ENCODE peak calls at places on chromosome 11, in four cellular contexts. One of them, this sample, is unnamed.
A peak's percentile ranks its signal among the peaks of the same experiment; 100 is the strongest.

GRCh38 chr11:77200869-77201268 is 72.8 kb downstream of the MYO7A start:
- DNase-seq in neural progenitor cell: no peak
- DNase-seq in activated CD8-positive, alpha-beta T cell treated with anti-CD3 and anti-CD28 coated beads for 36 hours: no peak
- DNase-seq in psoas muscle: peak; percentile 34
- DNase-seq in this sample: no peak

GRCh38 chr11:58060939-58061672 is 30.4 kb downstream of the OR6Q1 start:
- DNase-seq in neural progenitor cell: peak; percentile 21
- DNase-seq in activated CD8-positive, alpha-beta T cell treated with anti-CD3 and anti-CD28 coated beads for 36 hours: no peak
- DNase-seq in psoas muscle: no peak
- DNase-seq in this sample: no peak

GRCh38 chr11:5345831-5346230 is 2.5 kb upstream of the OR51B5 start:
- DNase-seq in neural progenitor cell: no peak
- DNase-seq in activated CD8-positive, alpha-beta T cell treated with anti-CD3 and anti-CD28 coated beads for 36 hours: no peak
- DNase-seq in psoas muscle: no peak
- DNase-seq in this sample: no peak

GRCh38 chr11:30535818-30536217 is 50.3 kb downstream of the MPPED2 start:
- DNase-seq in neural progenitor cell: no peak
- DNase-seq in activated CD8-positive, alpha-beta T cell treated with anti-CD3 and anti-CD28 coated beads for 36 hours: no peak
- DNase-seq in psoas muscle: no peak
- DNase-seq in this sample: no peak

GRCh38 chr11:15969701-15970329 is 386.5 kb downstream of the SOX6 start:
- DNase-seq in neural progenitor cell: no peak
- DNase-seq in activated CD8-positive, alpha-beta T cell treated with anti-CD3 and anti-CD28 coated beads for 36 hours: no peak
- DNase-seq in psoas muscle: no peak
- DNase-seq in this sample: no peak

GRCh38 chr11:17352925-17353227 is 1.3 kb downstream of the NCR3LG1 start:
- DNase-seq in neural progenitor cell: peak; percentile 42
- DNase-seq in activated CD8-positive, alpha-beta T cell treated with anti-CD3 and anti-CD28 coated beads for 36 hours: peak; percentile 65
- DNase-seq in psoas muscle: no peak
- DNase-seq in this sample: peak; percentile 47

GRCh38 chr11:32316846-32317525 is 118.4 kb downstream of the WT1 start:
- DNase-seq in neural progenitor cell: no peak
- DNase-seq in activated CD8-positive, alpha-beta T cell treated with anti-CD3 and anti-CD28 coated beads for 36 hours: no peak
- DNase-seq in psoas muscle: no peak
- DNase-seq in this sample: no peak

GRCh38 chr11:133418218-133418617 is 114.1 kb downstream of the OPCML start:
- DNase-seq in neural progenitor cell: no peak
- DNase-seq in activated CD8-positive, alpha-beta T cell treated with anti-CD3 and anti-CD28 coated beads for 36 hours: no peak
- DNase-seq in psoas muscle: no peak
- DNase-seq in this sample: no peak

GRCh38 chr11:64000026-64000739 is 13.9 kb downstream of the OTUB1 start:
- DNase-seq in neural progenitor cell: peak; percentile 91
- DNase-seq in activated CD8-positive, alpha-beta T cell treated with anti-CD3 and anti-CD28 coated beads for 36 hours: peak; percentile 76
- DNase-seq in psoas muscle: peak; percentile 86
- DNase-seq in this sample: peak; percentile 90

GRCh38 chr11:88538088-88538487 is 200.6 kb upstream of the CTSC start:
- DNase-seq in neural progenitor cell: no peak
- DNase-seq in activated CD8-positive, alpha-beta T cell treated with anti-CD3 and anti-CD28 coated beads for 36 hours: no peak
- DNase-seq in psoas muscle: no peak
- DNase-seq in this sample: no peak

GRCh38 chr11:61799665-61800284 is 7.1 kb downstream of the FEN1 start:
- DNase-seq in neural progenitor cell: no peak
- DNase-seq in activated CD8-positive, alpha-beta T cell treated with anti-CD3 and anti-CD28 coated beads for 36 hours: no peak
- DNase-seq in psoas muscle: no peak
- DNase-seq in this sample: no peak

GRCh38 chr11:2573240-2574042 is 126.4 kb downstream of the KCNQ1OT1 start:
- DNase-seq in neural progenitor cell: no peak
- DNase-seq in activated CD8-positive, alpha-beta T cell treated with anti-CD3 and anti-CD28 coated beads for 36 hours: no peak
- DNase-seq in psoas muscle: peak; percentile 39
- DNase-seq in this sample: no peak

GRCh38 chr11:63489879-63490278 is 1.1 kb downstream of the PLAAT5 start:
- DNase-seq in neural progenitor cell: peak; percentile 75
- DNase-seq in activated CD8-positive, alpha-beta T cell treated with anti-CD3 and anti-CD28 coated beads for 36 hours: no peak
- DNase-seq in psoas muscle: no peak
- DNase-seq in this sample: no peak

GRCh38 chr11:90208857-90209256 is 14.0 kb downstream of the CHORDC1 start:
- DNase-seq in neural progenitor cell: no peak
- DNase-seq in activated CD8-positive, alpha-beta T cell treated with anti-CD3 and anti-CD28 coated beads for 36 hours: no peak
- DNase-seq in psoas muscle: no peak
- DNase-seq in this sample: no peak

GRCh38 chr11:131800452-131800851 is 430.0 kb downstream of the NTM start:
- DNase-seq in neural progenitor cell: no peak
- DNase-seq in activated CD8-positive, alpha-beta T cell treated with anti-CD3 and anti-CD28 coated beads for 36 hours: no peak
- DNase-seq in psoas muscle: no peak
- DNase-seq in this sample: no peak

GRCh38 chr11:1303196-1303821 is 6.1 kb downstream of the TOLLIP start:
- DNase-seq in neural progenitor cell: peak; percentile 57
- DNase-seq in activated CD8-positive, alpha-beta T cell treated with anti-CD3 and anti-CD28 coated beads for 36 hours: no peak
- DNase-seq in psoas muscle: no peak
- DNase-seq in this sample: no peak

GRCh38 chr11:119113716-119114115 is 6.6 kb downstream of the C2CD2L start:
- DNase-seq in neural progenitor cell: no peak
- DNase-seq in activated CD8-positive, alpha-beta T cell treated with anti-CD3 and anti-CD28 coated beads for 36 hours: no peak
- DNase-seq in psoas muscle: no peak
- DNase-seq in this sample: no peak

GRCh38 chr11:111269146-111269868 is 23.8 kb downstream of the POU2AF2 start:
- DNase-seq in neural progenitor cell: peak; percentile 50
- DNase-seq in activated CD8-positive, alpha-beta T cell treated with anti-CD3 and anti-CD28 coated beads for 36 hours: no peak
- DNase-seq in psoas muscle: no peak
- DNase-seq in this sample: no peak

GRCh38 chr11:575324-575995 is 810 bp upstream of the PHRF1 start:
- DNase-seq in neural progenitor cell: peak; percentile 96
- DNase-seq in activated CD8-positive, alpha-beta T cell treated with anti-CD3 and anti-CD28 coated beads for 36 hours: no peak
- DNase-seq in psoas muscle: no peak
- DNase-seq in this sample: no peak

GRCh38 chr11:46463701-46464100 is 72.1 kb upstream of the CHRM4 start:
- DNase-seq in neural progenitor cell: peak; percentile 85
- DNase-seq in activated CD8-positive, alpha-beta T cell treated with anti-CD3 and anti-CD28 coated beads for 36 hours: no peak
- DNase-seq in psoas muscle: no peak
- DNase-seq in this sample: no peak

GRCh38 chr11:82901165-82901938 is at the start of gene DDIAS:
- DNase-seq in neural progenitor cell: peak; percentile 98
- DNase-seq in activated CD8-positive, alpha-beta T cell treated with anti-CD3 and anti-CD28 coated beads for 36 hours: peak; percentile 99
- DNase-seq in psoas muscle: peak; percentile 97
- DNase-seq in this sample: peak; percentile 91

GRCh38 chr11:74634537-74634936 is 42.2 kb downstream of the POLD3 start:
- DNase-seq in neural progenitor cell: no peak
- DNase-seq in activated CD8-positive, alpha-beta T cell treated with anti-CD3 and anti-CD28 coated beads for 36 hours: no peak
- DNase-seq in psoas muscle: no peak
- DNase-seq in this sample: no peak
- TF ChIP-seq CTCF in neural progenitor cell: peak; percentile 36
- TF ChIP-seq CTCF in activated CD8-positive, alpha-beta T cell treated with anti-CD3 and anti-CD28 coated beads for 36 hours: no peak
- TF ChIP-seq CTCF in psoas muscle: peak; percentile 43
- TF ChIP-seq CTCF in this sample: no peak

GRCh38 chr11:13120691-13121090 is 111.6 kb downstream of the RASSF10 start:
- DNase-seq in neural progenitor cell: no peak
- DNase-seq in activated CD8-positive, alpha-beta T cell treated with anti-CD3 and anti-CD28 coated beads for 36 hours: no peak
- DNase-seq in psoas muscle: no peak
- DNase-seq in this sample: no peak

GRCh38 chr11:13127161-13127560 is 118.0 kb downstream of the RASSF10 start:
- DNase-seq in neural progenitor cell: no peak
- DNase-seq in activated CD8-positive, alpha-beta T cell treated with anti-CD3 and anti-CD28 coated beads for 36 hours: no peak
- DNase-seq in psoas muscle: no peak
- DNase-seq in this sample: no peak

GRCh38 chr11:13128381-13128780 is 119.3 kb downstream of the RASSF10 start:
- DNase-seq in neural progenitor cell: no peak
- DNase-seq in activated CD8-positive, alpha-beta T cell treated with anti-CD3 and anti-CD28 coated beads for 36 hours: no peak
- DNase-seq in psoas muscle: no peak
- DNase-seq in this sample: no peak

DNA sequence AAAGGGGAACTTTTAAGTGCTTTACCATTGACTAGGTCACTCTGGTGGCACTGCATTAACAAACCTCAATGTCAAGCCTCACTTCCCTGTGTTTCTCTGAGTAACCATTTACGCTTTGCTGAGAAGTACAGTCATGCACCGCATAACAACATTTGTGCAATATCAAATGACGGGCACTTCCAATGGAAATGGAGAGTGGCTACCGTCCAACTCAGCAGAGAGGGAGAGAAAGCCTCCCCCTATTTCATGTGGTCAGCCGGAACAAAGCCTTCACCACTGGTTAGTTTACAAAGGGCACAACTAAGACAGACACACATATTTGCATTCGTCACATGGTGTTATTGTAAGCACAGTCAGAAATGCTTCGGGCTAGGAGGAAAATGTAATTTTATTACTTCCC is 117.3 kb downstream of the RASSF10 start:
- DNase-seq in neural progenitor cell: no peak
- DNase-seq in activated CD8-positive, alpha-beta T cell treated with anti-CD3 and anti-CD28 coated beads for 36 hours: no peak
- DNase-seq in psoas muscle: no peak
- DNase-seq in this sample: no peak
- TF ChIP-seq CTCF in neural progenitor cell: no peak
- TF ChIP-seq CTCF in activated CD8-positive, alpha-beta T cell treated with anti-CD3 and anti-CD28 coated beads for 36 hours: no peak
- TF ChIP-seq CTCF in psoas muscle: no peak
- TF ChIP-seq CTCF in this sample: no peak

DNA sequence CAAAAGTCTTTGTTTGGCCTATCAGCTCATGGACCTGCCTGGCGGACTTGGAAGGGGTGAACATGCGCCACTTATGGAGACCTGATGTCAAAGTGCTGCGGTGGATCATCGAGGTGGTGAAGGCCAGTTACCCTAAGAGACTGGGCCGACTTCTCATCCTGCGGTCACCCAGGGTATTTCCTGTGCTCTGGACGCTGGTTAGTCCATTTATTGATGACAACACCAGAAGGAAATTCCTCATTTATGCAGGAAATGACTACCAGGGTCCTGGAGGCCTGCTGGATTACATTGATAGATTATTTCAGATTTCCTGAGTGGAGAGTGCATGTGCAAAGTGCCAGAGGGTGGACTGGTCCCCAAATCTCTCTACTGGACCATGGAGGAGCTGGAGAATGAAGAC is 17.9 kb downstream of the ALKBH3 start:
- DNase-seq in neural progenitor cell: no peak
- DNase-seq in activated CD8-positive, alpha-beta T cell treated with anti-CD3 and anti-CD28 coated beads for 36 hours: no peak
- DNase-seq in psoas muscle: no peak
- DNase-seq in this sample: no peak
- TF ChIP-seq CTCF in neural progenitor cell: no peak
- TF ChIP-seq CTCF in activated CD8-positive, alpha-beta T cell treated with anti-CD3 and anti-CD28 coated beads for 36 hours: no peak
- TF ChIP-seq CTCF in psoas muscle: no peak
- TF ChIP-seq CTCF in this sample: no peak

GRCh38 chr11:93145381-93145780 is 52.4 kb downstream of the SLC36A4 start:
- DNase-seq in neural progenitor cell: peak; percentile 55
- DNase-seq in activated CD8-positive, alpha-beta T cell treated with anti-CD3 and anti-CD28 coated beads for 36 hours: no peak
- DNase-seq in psoas muscle: no peak
- DNase-seq in this sample: no peak

GRCh38 chr11:93143800-93144199 is 54.0 kb downstream of the SLC36A4 start:
- DNase-seq in neural progenitor cell: no peak
- DNase-seq in activated CD8-positive, alpha-beta T cell treated with anti-CD3 and anti-CD28 coated beads for 36 hours: no peak
- DNase-seq in psoas muscle: no peak
- DNase-seq in this sample: no peak

DNA sequence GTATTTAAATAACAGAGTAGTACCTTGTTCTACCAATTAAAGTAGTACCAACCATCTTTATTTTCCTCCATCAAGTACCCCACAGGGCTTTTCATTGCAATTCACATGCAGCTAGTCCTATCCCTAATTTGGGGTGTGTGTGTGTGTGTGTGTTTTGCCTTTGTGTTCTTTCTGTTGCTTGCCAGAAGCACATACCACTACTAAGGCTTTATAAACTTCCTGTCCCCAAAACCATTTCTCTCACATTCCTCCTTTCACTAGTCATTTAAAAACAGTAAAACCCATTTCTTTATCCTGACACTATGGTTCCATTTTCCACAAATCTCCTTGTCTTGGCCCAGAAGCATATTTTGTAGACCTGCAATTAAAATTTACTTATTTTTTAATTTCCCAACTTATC is 54.6 kb downstream of the SLC36A4 start:
- DNase-seq in neural progenitor cell: no peak
- DNase-seq in activated CD8-positive, alpha-beta T cell treated with anti-CD3 and anti-CD28 coated beads for 36 hours: no peak
- DNase-seq in psoas muscle: no peak
- DNase-seq in this sample: no peak
- TF ChIP-seq CTCF in neural progenitor cell: no peak
- TF ChIP-seq CTCF in activated CD8-positive, alpha-beta T cell treated with anti-CD3 and anti-CD28 coated beads for 36 hours: no peak
- TF ChIP-seq CTCF in psoas muscle: no peak
- TF ChIP-seq CTCF in this sample: no peak

DNA sequence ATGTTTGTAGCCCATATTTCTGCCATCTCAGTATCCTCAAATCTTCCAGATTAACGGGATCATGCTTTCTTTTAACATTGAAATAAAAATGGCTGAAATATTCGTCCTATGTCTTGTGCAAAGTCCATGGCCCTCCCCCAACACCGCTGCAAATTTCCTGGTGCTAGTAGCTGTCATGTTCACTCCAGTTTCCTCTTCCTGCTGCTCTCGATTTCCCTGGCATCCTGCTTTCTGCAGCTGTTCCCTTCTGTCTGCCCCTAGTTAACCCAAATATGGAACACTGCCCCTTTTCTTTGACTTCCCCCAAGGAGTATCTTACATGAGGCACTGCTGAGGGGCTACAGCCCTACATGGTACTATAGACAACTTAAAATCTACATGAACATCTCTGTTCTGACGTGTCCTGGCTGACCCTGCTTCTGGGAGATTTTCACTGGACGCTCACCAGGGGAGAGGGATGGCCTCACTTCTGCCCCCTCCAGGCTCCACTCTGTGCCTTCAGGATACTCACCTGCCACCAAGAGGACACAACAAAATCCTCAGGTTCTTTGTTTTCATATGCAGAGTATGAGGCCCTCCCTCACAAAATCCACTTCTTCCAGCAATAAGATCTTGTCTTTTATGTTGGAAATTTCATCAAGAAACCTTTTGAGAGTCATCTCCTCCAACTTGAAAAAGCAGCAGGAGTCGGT is 29.4 kb upstream of the SCUBE2 start:
- DNase-seq in neural progenitor cell: peak; percentile 77
- DNase-seq in activated CD8-positive, alpha-beta T cell treated with anti-CD3 and anti-CD28 coated beads for 36 hours: no peak
- DNase-seq in psoas muscle: no peak
- DNase-seq in this sample: no peak
- TF ChIP-seq CTCF in neural progenitor cell: peak; percentile 77
- TF ChIP-seq CTCF in activated CD8-positive, alpha-beta T cell treated with anti-CD3 and anti-CD28 coated beads for 36 hours: no peak
- TF ChIP-seq CTCF in psoas muscle: no peak
- TF ChIP-seq CTCF in this sample: no peak

DNA sequence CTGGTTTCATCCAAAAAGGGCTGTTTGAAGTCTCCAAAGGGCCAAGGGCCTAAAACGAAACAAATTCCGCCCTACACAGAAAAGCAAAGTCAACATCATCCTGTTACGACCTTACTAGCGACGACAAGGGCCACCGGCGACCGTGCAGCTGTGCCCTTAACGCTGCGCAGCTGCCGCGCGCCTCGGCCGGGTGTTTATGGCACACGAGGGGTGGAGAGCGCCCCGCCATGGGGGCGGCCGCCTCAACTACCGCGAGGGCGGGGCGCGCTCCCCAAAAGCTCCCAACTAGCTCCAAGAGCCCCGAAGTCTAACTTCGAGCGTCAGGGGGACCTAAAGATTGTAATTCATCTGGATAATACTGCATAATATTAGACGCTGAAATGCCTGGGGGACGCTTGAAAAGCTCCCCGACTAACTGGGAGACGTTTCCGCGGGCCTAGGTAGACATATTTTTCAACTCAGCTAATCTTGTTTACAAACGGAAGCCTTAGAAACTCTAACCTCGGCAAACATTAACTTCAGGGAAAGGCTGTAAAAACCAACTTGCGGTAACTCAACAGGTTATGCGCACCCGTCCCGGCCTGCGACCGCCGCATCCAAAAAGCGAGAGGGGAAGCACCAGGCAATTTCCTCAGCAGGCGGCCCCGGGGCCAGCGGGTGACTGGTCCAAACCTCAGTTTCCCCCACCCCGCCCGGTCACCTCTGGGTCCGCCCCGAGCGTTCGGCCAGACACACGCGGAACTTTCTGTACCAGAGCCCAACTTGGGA is 688 bp downstream of the TMEM123 start:
- DNase-seq in neural progenitor cell: peak; percentile 82
- DNase-seq in activated CD8-positive, alpha-beta T cell treated with anti-CD3 and anti-CD28 coated beads for 36 hours: peak; percentile 88
- DNase-seq in psoas muscle: peak; percentile 82
- DNase-seq in this sample: peak; percentile 75
- TF ChIP-seq CTCF in neural progenitor cell: peak; percentile 29
- TF ChIP-seq CTCF in activated CD8-positive, alpha-beta T cell treated with anti-CD3 and anti-CD28 coated beads for 36 hours: peak; percentile 27
- TF ChIP-seq CTCF in psoas muscle: no peak
- TF ChIP-seq CTCF in this sample: peak; percentile 29

This sample was measured in GM10248.